ENCODE peak calls at places on chromosomes 12 and 14, in six cellular contexts. One of them, this sample, is unnamed.

GRCh38 chr14:93999573-93999972 is 2.5 kb downstream of the CCDC197 start:
- DNase-seq in activated CD4-positive, alpha-beta T cell treated with anti-CD3 and anti-CD28 coated beads for 36 hours: no peak
- DNase-seq in epithelial cell of esophagus: no peak
- DNase-seq in EL: no peak
- DNase-seq in A172: no peak
- DNase-seq in NCI-H226: no peak
- DNase-seq in this sample: no peak

GRCh38 chr14:58899317-58899713 is 261.6 kb downstream of the DACT1 start:
- DNase-seq in activated CD4-positive, alpha-beta T cell treated with anti-CD3 and anti-CD28 coated beads for 36 hours: no peak
- DNase-seq in epithelial cell of esophagus: peak; percentile 59
- DNase-seq in EL: peak; percentile 76
- DNase-seq in A172: peak; percentile 16
- DNase-seq in NCI-H226: peak; percentile 54
- DNase-seq in this sample: peak; percentile 37

GRCh38 chr12:15186593-15186992 is 34.6 kb downstream of the RERG start:
- DNase-seq in activated CD4-positive, alpha-beta T cell treated with anti-CD3 and anti-CD28 coated beads for 36 hours: no peak
- DNase-seq in epithelial cell of esophagus: no peak
- DNase-seq in EL: no peak
- DNase-seq in A172: no peak
- DNase-seq in NCI-H226: no peak
- DNase-seq in this sample: no peak

GRCh38 chr12:86257173-86257572 is 982 bp upstream of the MGAT4C start:
- DNase-seq in activated CD4-positive, alpha-beta T cell treated with anti-CD3 and anti-CD28 coated beads for 36 hours: no peak
- DNase-seq in epithelial cell of esophagus: no peak
- DNase-seq in EL: no peak
- DNase-seq in A172: no peak
- DNase-seq in NCI-H226: no peak
- DNase-seq in this sample: no peak

GRCh38 chr12:115037830-115038229 is 353.9 kb upstream of the TBX3 start:
- DNase-seq in activated CD4-positive, alpha-beta T cell treated with anti-CD3 and anti-CD28 coated beads for 36 hours: no peak
- DNase-seq in epithelial cell of esophagus: no peak
- DNase-seq in EL: no peak
- DNase-seq in A172: no peak
- DNase-seq in NCI-H226: no peak
- DNase-seq in this sample: peak; percentile 27

GRCh38 chr12:5371636-5372035 is 60.3 kb upstream of the NTF3 start:
- DNase-seq in activated CD4-positive, alpha-beta T cell treated with anti-CD3 and anti-CD28 coated beads for 36 hours: no peak
- DNase-seq in epithelial cell of esophagus: no peak
- DNase-seq in EL: no peak
- DNase-seq in A172: no peak
- DNase-seq in NCI-H226: no peak
- DNase-seq in this sample: no peak

GRCh38 chr12:98793121-98793520 is 148.0 kb downstream of the APAF1 start:
- DNase-seq in activated CD4-positive, alpha-beta T cell treated with anti-CD3 and anti-CD28 coated beads for 36 hours: no peak
- DNase-seq in epithelial cell of esophagus: no peak
- DNase-seq in EL: no peak
- DNase-seq in A172: no peak
- DNase-seq in NCI-H226: no peak
- DNase-seq in this sample: no peak

GRCh38 chr12:50072198-50072907 is 12.8 kb upstream of the SMARCD1 start:
- DNase-seq in activated CD4-positive, alpha-beta T cell treated with anti-CD3 and anti-CD28 coated beads for 36 hours: no peak
- DNase-seq in epithelial cell of esophagus: no peak
- DNase-seq in EL: no peak
- DNase-seq in A172: no peak
- DNase-seq in NCI-H226: no peak
- DNase-seq in this sample: no peak